ENCODE peak calls at places on chromosomes 7 and 10, in ten cellular contexts. P, D, G, R, V, K, T, E, X and F are unnamed samples.
A peak's percentile ranks its signal among the peaks of the same experiment; 100 is the strongest.

GRCh38 chr10:133009218-133009954 is 67.0 kb upstream of the CFAP46 start:
- DNase-seq in P (no peak), K (no peak), D (peak; percentile 47), X (peak; percentile 46), G (peak; percentile 72), R (peak; percentile 81), V (peak; percentile 96), T (peak; percentile 27), E (peak; percentile 63), F (no peak)

GRCh38 chr10:9895406-9895805 is 1122.3 kb upstream of the CELF2 start:
- DNase-seq in E (no peak), V (no peak), R (no peak), K (no peak), G (no peak), D (no peak), X (no peak), P (no peak), T (no peak), F (no peak)

GRCh38 chr7:43076189-43076605 is 36.2 kb upstream of the HECW1 start:
- DNase-seq in D (no peak), X (no peak), T (no peak), V (no peak), E (no peak), K (peak; percentile 33), P (peak; percentile 10), G (no peak), R (no peak), F (no peak)

GRCh38 chr10:88008866-88009470 is 145.5 kb downstream of the PTEN start:
- DNase-seq in E (no peak), X (no peak), G (no peak), V (no peak), R (no peak), D (no peak), K (no peak), P (peak; percentile 47), T (no peak), F (no peak)

GRCh38 chr10:59276928-59277327 is 85.4 kb downstream of the FAM13C start:
- DNase-seq in D (no peak), X (no peak), T (no peak), E (no peak), P (no peak), K (no peak), V (no peak), G (no peak), R (no peak), F (no peak)

GRCh38 chr10:121732676-121733445 is 134.6 kb upstream of the FGFR2 start:
- DNase-seq in E (no peak), X (no peak), V (no peak), G (no peak), K (no peak), D (no peak), T (no peak), R (no peak), P (no peak), F (no peak)

GRCh38 chr7:69342154-69342884 is 256.0 kb upstream of the AUTS2 start:
- DNase-seq in K (no peak), R (no peak), V (no peak), G (no peak), E (no peak), P (peak; percentile 77), D (no peak), T (no peak), X (no peak), F (no peak)

GRCh38 chr10:71073451-71074175 is 138.8 kb upstream of the UNC5B start:
- DNase-seq in P (no peak), D (no peak), T (no peak), K (no peak), G (no peak), V (peak; percentile 53), R (no peak), X (no peak), E (peak; percentile 19), F (peak; percentile 1)

GRCh38 chr10:49418328-49418727 is 22.4 kb upstream of the DRGX start:
- DNase-seq in D (no peak), K (no peak), G (no peak), P (no peak), E (no peak), V (no peak), T (peak; percentile 53), X (no peak), R (no peak), F (no peak)
- TF ChIP-seq CTCF in D (no peak), K (peak; percentile 9), G (peak; percentile 29), P (no peak), E (no peak), V (no peak), T (peak; percentile 67), X (no peak), R (peak; percentile 43), F (no peak)

GRCh38 chr7:30433082-30433481 is 45.5 kb downstream of the NOD1 start:
- DNase-seq in G (peak; percentile 38), R (peak; percentile 58), V (peak; percentile 73), E (no peak), T (no peak), X (no peak), K (no peak), P (peak; percentile 79), D (peak; percentile 73), F (peak; percentile 55)

GRCh38 chr7:30428586-30429530 is 49.7 kb downstream of the NOD1 start:
- DNase-seq in R (no peak), K (no peak), V (no peak), E (no peak), D (no peak), P (no peak), T (no peak), X (no peak), G (no peak), F (no peak)

GRCh38 chr7:30430777-30431176 is 47.8 kb downstream of the NOD1 start:
- DNase-seq in G (no peak), D (no peak), E (no peak), X (peak; percentile 26), T (no peak), V (peak; percentile 57), R (no peak), K (no peak), P (no peak), F (no peak)

GRCh38 chr7:30427296-30428080 is 51.1 kb downstream of the NOD1 start:
- DNase-seq in K (no peak), X (no peak), R (no peak), V (no peak), E (no peak), D (no peak), G (no peak), P (no peak), T (no peak), F (no peak)

DNA sequence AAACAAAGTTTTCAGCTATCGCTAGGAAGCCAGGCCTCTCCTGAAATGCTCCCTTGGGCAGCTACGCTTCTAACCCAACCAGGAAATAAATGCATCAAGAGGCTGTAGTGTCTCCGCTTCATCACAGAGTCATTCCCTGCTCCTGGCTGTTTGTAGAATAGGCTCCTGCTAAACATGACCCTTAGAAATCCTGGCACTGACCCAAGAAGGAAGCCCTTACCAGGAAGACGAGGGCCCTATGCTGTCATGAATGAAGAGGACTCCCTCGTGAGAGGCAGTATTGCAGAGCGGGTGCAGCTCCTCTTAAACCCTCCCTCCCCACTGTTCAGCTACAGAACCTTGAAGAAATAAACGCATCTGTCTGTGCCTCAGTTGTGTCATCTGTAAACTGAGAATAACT is 48.3 kb downstream of the NOD1 start:
- DNase-seq in G (no peak), X (peak; percentile 72), P (no peak), V (no peak), D (no peak), T (no peak), K (no peak), E (no peak), R (no peak), F (no peak)
- H3K4me1 ChIP-seq in G (peaks cover 32% of the 10 kb centered on the region), X (peaks cover 36% of the 10 kb centered on the region), P (peaks cover 2% of the 10 kb centered on the region), V (peaks cover 54% of the 10 kb centered on the region), D (peaks cover 27% of the 10 kb centered on the region), T (no peaks in the 10 kb centered on the region), K (no peaks in the 10 kb centered on the region), E (peaks cover 28% of the 10 kb centered on the region), R (peaks cover 66% of the 10 kb centered on the region), F (peaks cover 3% of the 10 kb centered on the region)

GRCh38 chr7:6725003-6725402 is 18.3 kb upstream of the ZNF12 start:
- DNase-seq in R (no peak), K (no peak), P (no peak), D (no peak), G (no peak), X (no peak), V (peak; percentile 73), E (no peak), T (no peak), F (no peak)

GRCh38 chr7:6730343-6730633 is 23.5 kb upstream of the ZNF12 start:
- DNase-seq in V (no peak), K (no peak), G (no peak), R (no peak), X (no peak), D (peak; percentile 37), T (no peak), E (no peak), P (no peak), F (no peak)

DNA sequence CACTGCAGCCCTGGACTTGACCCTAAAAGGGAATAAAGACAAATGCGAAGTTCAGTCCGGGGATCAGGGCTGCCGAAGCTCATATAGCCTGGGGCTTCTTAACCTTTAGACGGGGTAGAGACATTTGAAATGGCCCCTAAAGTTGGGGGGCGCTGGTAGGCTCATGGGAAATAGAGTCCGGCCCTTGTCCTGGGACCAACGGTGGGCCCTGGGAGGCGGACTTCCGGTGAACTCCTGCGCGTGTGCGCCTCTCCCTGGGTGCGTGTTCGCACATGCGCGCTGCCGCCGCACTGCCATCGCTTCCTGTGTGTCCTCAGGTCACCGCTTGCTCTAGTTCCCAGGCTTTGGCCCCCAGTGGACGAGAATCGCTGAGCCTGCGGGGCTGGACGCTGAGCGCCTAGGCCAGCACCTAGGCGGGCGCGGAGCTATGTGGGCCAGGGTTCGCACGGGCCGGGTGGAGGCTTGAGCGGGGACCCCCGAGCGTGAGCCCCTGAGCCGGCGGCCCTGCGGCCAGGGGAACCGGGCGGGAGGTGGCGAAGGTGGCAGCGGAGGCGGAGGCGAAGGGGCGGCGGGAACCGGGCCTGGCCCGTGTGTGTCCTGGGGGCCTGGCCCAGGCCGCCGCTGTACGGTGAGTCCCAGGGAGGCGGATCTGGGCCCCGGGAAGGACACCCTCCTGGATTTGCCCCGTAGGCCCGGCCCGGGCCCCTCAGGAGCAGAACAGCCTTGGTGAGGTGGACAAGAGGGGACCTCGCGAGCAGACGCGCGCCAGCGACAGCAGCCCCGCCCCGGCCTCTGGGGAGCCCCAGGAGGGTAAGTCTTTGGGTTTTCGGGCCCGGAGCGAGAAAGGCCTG is 23.0 kb upstream of the ZNF12 start:
- DNase-seq in T (peak; percentile 83), P (peak; percentile 89), K (peak; percentile 75), D (peak; percentile 94), X (peak; percentile 98), E (peak; percentile 91), G (peak; percentile 95), V (peak; percentile 97), R (peak; percentile 94), F (peak; percentile 93)
- TF ChIP-seq CTCF in T (no peak), P (no peak), K (no peak), D (peak; percentile 20), X (no peak), E (no peak), G (peak; percentile 17), V (peak; percentile 21), R (peak; percentile 23), F (no peak)

GRCh38 chr7:41911792-41912191 is 208.9 kb upstream of the INHBA start:
- DNase-seq in R (no peak), K (peak; percentile 66), D (no peak), E (no peak), T (peak; percentile 48), V (no peak), X (no peak), G (no peak), P (peak; percentile 95), F (no peak)

GRCh38 chr7:41912851-41913580 is 210.1 kb upstream of the INHBA start:
- DNase-seq in E (no peak), V (no peak), T (peak; percentile 22), G (no peak), X (no peak), R (no peak), D (no peak), K (peak; percentile 46), P (peak; percentile 51), F (no peak)

GRCh38 chr7:41907444-41907843 is 204.6 kb upstream of the INHBA start:
- DNase-seq in R (no peak), K (no peak), G (no peak), D (no peak), P (no peak), X (no peak), V (no peak), T (no peak), E (no peak), F (no peak)

GRCh38 chr7:41912426-41912825 is 209.5 kb upstream of the INHBA start:
- DNase-seq in T (no peak), E (no peak), K (peak; percentile 74), G (no peak), D (no peak), R (no peak), P (no peak), X (no peak), V (no peak), F (no peak)

DNA sequence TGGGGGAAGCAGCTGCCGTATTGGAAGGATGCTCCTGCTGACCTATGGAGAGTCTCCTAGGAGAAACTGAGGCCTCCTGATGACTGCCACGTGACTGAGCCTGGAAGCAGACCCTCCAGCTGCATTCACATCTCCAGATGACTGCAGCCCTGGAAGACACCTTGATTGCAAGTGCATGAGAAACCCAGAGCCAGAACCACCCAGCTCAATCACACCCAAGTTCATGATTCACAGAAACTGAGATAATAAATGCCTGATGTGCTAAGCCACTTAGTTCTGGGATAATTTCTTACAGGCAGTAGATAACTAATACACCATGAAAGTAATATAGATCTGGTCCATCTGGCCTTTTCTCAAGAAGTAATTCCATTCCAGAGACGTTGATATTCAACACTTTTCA is 208.0 kb upstream of the INHBA start:
- DNase-seq in T (no peak), D (no peak), P (peak; percentile 56), X (no peak), V (no peak), R (no peak), E (no peak), K (peak; percentile 25), G (no peak), F (no peak)
- H3K4me1 ChIP-seq in T (peaks cover 29% of the 10 kb centered on the region), D (no peaks in the 10 kb centered on the region), P (peaks cover 25% of the 10 kb centered on the region), X (no peaks in the 10 kb centered on the region), V (no peaks in the 10 kb centered on the region), R (no peaks in the 10 kb centered on the region), E (no peaks in the 10 kb centered on the region), K (peaks cover 32% of the 10 kb centered on the region), G (no peaks in the 10 kb centered on the region), F (no peaks in the 10 kb centered on the region)